ENCODE peak calls at places on chromosomes 3 and 15, in nine cellular contexts. W, R, F, D, H, X, K, Y and A are unnamed samples.
A peak's percentile ranks its signal among the peaks of the same experiment; 100 is the strongest.

GRCh38 chr15:59657635-59658125 is 365 bp upstream of the GTF2A2 start:
- DNase-seq in Y (no peak), F (no peak), W (no peak), R (peak; percentile 5), D (no peak), X (no peak), K (no peak), H (no peak), A (no peak)

GRCh38 chr3:86969500-86970189 is 21.3 kb downstream of the VGLL3 start:
- DNase-seq in X (peak; percentile 48), D (no peak), Y (no peak), R (peak; percentile 23), F (no peak), W (peak; percentile 68), H (peak; percentile 53), K (no peak), A (peak; percentile 19)

GRCh38 chr3:102069211-102069662 is 219.9 kb downstream of the NFKBIZ start:
- DNase-seq in H (no peak), W (peak; percentile 64), K (no peak), Y (peak; percentile 52), R (no peak), F (no peak), D (no peak), X (peak; percentile 90), A (no peak)

GRCh38 chr15:27059610-27060202 is 88.7 kb downstream of the GABRG3 start:
- DNase-seq in X (peak; percentile 17), W (peak; percentile 2), R (peak; percentile 64), F (peak; percentile 42), H (peak; percentile 46), K (no peak), Y (peak; percentile 9), D (peak; percentile 49), A (peak; percentile 52)

GRCh38 chr15:90095521-90095959 is 6.7 kb downstream of the IDH2 start:
- DNase-seq in W (no peak), D (peak; percentile 8), F (peak; percentile 87), Y (no peak), X (no peak), R (no peak), K (peak; percentile 42), H (no peak), A (no peak)

GRCh38 chr3:190862209-190863118 is at the start of gene GMNC:
- DNase-seq in K (peak; percentile 89), W (peak; percentile 78), Y (peak; percentile 10), X (peak; percentile 80), F (peak; percentile 85), H (peak; percentile 70), R (peak; percentile 81), D (no peak), A (peak; percentile 27)

GRCh38 chr3:58184982-58185360 is 25.8 kb downstream of the DNASE1L3 start:
- DNase-seq in F (no peak), D (no peak), W (no peak), H (no peak), Y (no peak), X (no peak), K (no peak), R (no peak), A (no peak)

GRCh38 chr3:172965256-172965655 is 175.8 kb downstream of the SPATA16 start:
- DNase-seq in X (no peak), Y (no peak), R (no peak), H (no peak), F (no peak), K (no peak), W (peak; percentile 76), D (no peak), A (no peak)

GRCh38 chr15:78790027-78790426 is 21.2 kb downstream of the ADAMTS7 start:
- DNase-seq in K (no peak), R (no peak), D (no peak), F (no peak), W (no peak), H (no peak), X (no peak), Y (no peak), A (no peak)

GRCh38 chr15:80072285-80072684 is 12.8 kb downstream of the ZFAND6 start:
- DNase-seq in X (peak; percentile 98), Y (peak; percentile 77), D (peak; percentile 89), K (no peak), H (peak; percentile 68), R (peak; percentile 15), F (peak; percentile 29), W (peak; percentile 88), A (peak; percentile 93)

GRCh38 chr3:20336572-20336971 is 150.6 kb upstream of the SGO1 start:
- DNase-seq in Y (no peak), F (no peak), R (no peak), H (no peak), X (no peak), W (no peak), K (no peak), D (no peak), A (no peak)

GRCh38 chr3:126114406-126115386 is 30.8 kb upstream of the SLC41A3 start:
- DNase-seq in K (peak; percentile 44), F (no peak), R (no peak), D (no peak), W (no peak), Y (no peak), H (no peak), X (no peak), A (no peak)

GRCh38 chr15:64344651-64345262 is 11.2 kb downstream of the CSNK1G1 start:
- DNase-seq in K (no peak), X (peak; percentile 67), F (no peak), R (no peak), D (no peak), Y (peak; percentile 3), W (peak; percentile 44), H (no peak), A (no peak)

GRCh38 chr3:63774776-63775175 is 44.3 kb upstream of the C3orf49 start:
- DNase-seq in H (no peak), X (no peak), D (no peak), W (no peak), Y (no peak), K (no peak), F (no peak), R (no peak), A (no peak)

GRCh38 chr15:77541421-77542181 is 91.1 kb downstream of the LINGO1 start:
- DNase-seq in X (no peak), D (no peak), H (no peak), Y (peak; percentile 20), R (no peak), W (peak; percentile 21), K (peak; percentile 61), F (no peak), A (no peak)

GRCh38 chr15:45586990-45587860 is at the start of gene BLOC1S6:
- DNase-seq in H (peak; percentile 67), X (peak; percentile 81), D (peak; percentile 70), K (peak; percentile 95), W (peak; percentile 92), R (peak; percentile 88), Y (peak; percentile 66), F (peak; percentile 89), A (peak; percentile 83)

GRCh38 chr3:46477145-46477544 is 12.4 kb upstream of the LTF start:
- DNase-seq in W (no peak), F (no peak), Y (no peak), K (no peak), X (no peak), H (no peak), R (no peak), D (no peak), A (no peak)

GRCh38 chr15:92322566-92323355 is 70.9 kb upstream of the ST8SIA2 start:
- DNase-seq in F (no peak), W (no peak), H (no peak), K (no peak), R (no peak), D (no peak), X (no peak), Y (no peak), A (no peak)

GRCh38 chr3:43378066-43378935 is 92.0 kb downstream of the SNRK start:
- DNase-seq in W (peak; percentile 53), H (peak; percentile 49), X (peak; percentile 50), R (peak; percentile 38), K (no peak), Y (no peak), F (peak; percentile 75), D (no peak), A (peak; percentile 15)

GRCh38 chr3:16151109-16151508 is 23.4 kb upstream of the GALNT15 start:
- DNase-seq in R (no peak), H (no peak), Y (peak; percentile 86), D (no peak), K (peak; percentile 93), F (peak; percentile 41), W (peak; percentile 80), X (peak; percentile 55), A (no peak)

GRCh38 chr3:74057169-74057568 is 432.4 kb upstream of the PDZRN3 start:
- DNase-seq in Y (no peak), F (no peak), H (no peak), K (no peak), W (no peak), D (no peak), R (no peak), X (no peak), A (no peak)

GRCh38 chr3:142963266-142964149 is at the start of gene PAQR9:
- DNase-seq in X (no peak), D (no peak), K (no peak), R (peak; percentile 81), F (peak; percentile 13), H (peak; percentile 66), Y (no peak), W (peak; percentile 33), A (peak; percentile 47)

GRCh38 chr3:126349611-126350501 is 7.4 kb downstream of the KLF15 start:
- DNase-seq in X (no peak), K (peak; percentile 56), H (no peak), W (no peak), D (no peak), F (no peak), R (no peak), Y (no peak), A (no peak)

GRCh38 chr3:85159376-85159775 is 200.6 kb downstream of the CADM2 start:
- DNase-seq in D (no peak), Y (no peak), K (no peak), R (no peak), F (no peak), X (peak; percentile 21), H (no peak), W (no peak), A (no peak)

GRCh38 chr3:53800041-53800440 is 46.2 kb downstream of the CHDH start:
- DNase-seq in K (no peak), H (no peak), X (no peak), W (no peak), D (no peak), F (no peak), Y (no peak), R (no peak), A (no peak)

GRCh38 chr3:13019243-13019701 is 54.0 kb downstream of the IQSEC1 start:
- DNase-seq in H (no peak), K (peak; percentile 85), W (peak; percentile 90), X (no peak), D (no peak), F (no peak), Y (peak; percentile 63), R (peak; percentile 76), A (no peak)

GRCh38 chr15:22735781-22736180 is 50.7 kb upstream of the NIPA1 start:
- DNase-seq in H (no peak), R (no peak), W (peak; percentile 76), Y (no peak), D (no peak), F (no peak), K (no peak), X (no peak), A (no peak)

GRCh38 chr3:166195808-166196207 is 358.6 kb upstream of the BCHE start:
- DNase-seq in X (peak; percentile 14), Y (no peak), D (no peak), H (no peak), K (no peak), R (no peak), F (no peak), W (no peak), A (no peak)

GRCh38 chr3:89268059-89268458 is 160.6 kb downstream of the EPHA3 start:
- DNase-seq in H (no peak), Y (no peak), R (no peak), X (no peak), K (no peak), F (no peak), D (no peak), W (no peak), A (no peak)

GRCh38 chr15:90054618-90055097 is 47.6 kb downstream of the IDH2 start:
- DNase-seq in W (no peak), X (no peak), D (peak; percentile 79), F (no peak), H (no peak), K (no peak), R (peak; percentile 35), Y (no peak), A (no peak)